ENCODE peak calls at places on chromosomes 5 and 9, in eight cellular contexts. C is astrocyte of the cerebellum, L is psoas muscle, U is cardiac muscle cell, J is LNCaP clone FGC, K is IMR-90, A is tibial nerve, N is fibroblast of mammary gland. S is an unnamed sample.

GRCh38 chr5:5688925-5689310 is 266.4 kb downstream of the ICE1 start:
- DNase-seq in N (no peak), U (no peak), J (no peak), L (no peak), K (no peak), A (no peak), C (no peak), S (no peak)

GRCh38 chr5:66440202-66440680 is 156.0 kb upstream of the MAST4 start:
- DNase-seq in A (no peak), L (no peak), K (peak), C (peak), U (peak), J (no peak), N (peak), S (peak)

GRCh38 chr5:68435611-68436010 is 220.1 kb downstream of the PIK3R1 start:
- DNase-seq in C (no peak), N (no peak), U (no peak), A (no peak), K (no peak), L (no peak), J (no peak), S (no peak)

GRCh38 chr9:112582371-112582770 is 95.7 kb downstream of the KIAA1958 start:
- DNase-seq in K (no peak), L (no peak), U (no peak), A (no peak), J (no peak), N (no peak), C (no peak), S (no peak)

GRCh38 chr5:41087461-41087860 is 16.3 kb upstream of the MROH2B start:
- DNase-seq in U (peak), J (no peak), A (no peak), L (no peak), K (peak), C (peak), N (peak), S (peak)

GRCh38 chr5:139975306-139975705 is 67.8 kb downstream of the NRG2 start:
- DNase-seq in L (no peak), K (no peak), N (no peak), A (no peak), C (no peak), U (no peak), J (no peak), S (no peak)

GRCh38 chr5:59789197-59789596 is 104.3 kb downstream of the PDE4D start:
- DNase-seq in C (no peak), A (no peak), U (peak), N (peak), K (no peak), J (no peak), L (no peak), S (peak)

GRCh38 chr5:151912360-151912759 is 12.3 kb downstream of the GLRA1 start:
- DNase-seq in A (no peak), U (peak), C (no peak), N (no peak), L (no peak), J (no peak), K (no peak), S (no peak)

GRCh38 chr5:40030661-40031060 is 605.9 kb upstream of the DAB2 start:
- DNase-seq in K (no peak), C (no peak), N (no peak), J (no peak), A (no peak), L (no peak), U (no peak), S (no peak)

GRCh38 chr5:53030828-53031425 is 41.8 kb downstream of the ITGA2 start:
- DNase-seq in N (no peak), C (no peak), A (no peak), L (no peak), U (no peak), K (peak), J (peak), S (no peak)

GRCh38 chr5:150303660-150304411 is 1.1 kb upstream of the ARSI start:
- DNase-seq in K (peak), N (peak), L (no peak), C (no peak), A (no peak), U (peak), J (no peak), S (no peak)

GRCh38 chr9:86185872-86186271 is 73.6 kb downstream of the C9orf153 start:
- DNase-seq in J (no peak), L (no peak), K (peak), C (no peak), A (no peak), N (peak), U (no peak), S (no peak)

GRCh38 chr5:94793113-94793815 is 174.8 kb downstream of the SLF1 start:
- DNase-seq in L (no peak), J (no peak), K (peak), A (no peak), C (peak), U (peak), N (peak), S (peak)

GRCh38 chr9:128718475-128718874 is 5.5 kb downstream of the ZDHHC12 start:
- DNase-seq in N (no peak), L (no peak), U (no peak), A (no peak), K (no peak), J (no peak), C (no peak), S (no peak)

GRCh38 chr5:77776606-77777206 is 567 bp upstream of the TBCA start:
- DNase-seq in K (peak), A (no peak), U (no peak), C (no peak), L (no peak), J (no peak), N (no peak), S (no peak)

GRCh38 chr5:77777281-77777892 is 1.2 kb upstream of the TBCA start:
- DNase-seq in K (peak), J (no peak), L (no peak), U (no peak), N (peak), A (no peak), C (no peak), S (no peak)

GRCh38 chr5:77774981-77775772 is 962 bp downstream of the TBCA start:
- DNase-seq in J (no peak), K (no peak), C (peak), A (no peak), N (peak), L (no peak), U (no peak), S (no peak)

GRCh38 chr5:77777911-77778310 is 1.8 kb upstream of the TBCA start:
- DNase-seq in A (no peak), C (no peak), N (no peak), K (no peak), J (no peak), U (no peak), L (no peak), S (no peak)

GRCh38 chr5:77775773-77776605 is at the start of gene TBCA:
- DNase-seq in N (peak), K (peak), A (peak), L (peak), J (peak), U (peak), C (peak), S (peak)
- TF ChIP-seq CTCF in N (no peak), K (peak), A (peak), L (no peak), J (no peak), U (peak), C (peak), S (no peak)

DNA sequence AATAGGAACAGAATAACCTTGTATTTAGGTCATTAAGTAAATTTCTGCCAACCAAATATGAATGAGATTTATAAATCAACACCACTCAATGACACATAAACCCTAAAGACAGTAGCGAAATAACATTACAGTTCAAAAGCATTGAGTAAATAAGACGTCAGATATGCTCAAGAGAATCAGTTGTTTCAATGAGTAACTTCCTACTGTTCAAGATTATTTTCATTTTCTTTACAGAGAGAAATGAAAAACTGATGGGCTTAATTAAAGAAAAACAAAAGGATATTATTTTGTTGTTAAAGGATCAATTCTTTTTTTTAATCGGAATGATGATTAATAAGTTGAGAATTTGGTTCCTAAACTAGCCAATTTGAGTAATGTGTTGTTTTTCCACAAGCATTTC is 150.1 kb downstream of the BNC2 start:
- DNase-seq in C (no peak), U (no peak), K (no peak), J (no peak), N (peak), A (no peak), L (no peak), S (no peak)
- H3K4me3 ChIP-seq in C (no peak), U (no peak), K (no peak), J (no peak), N (no peak), A (no peak), L (no peak), S (no peak)

GRCh38 chr9:121038452-121039203 is 11.4 kb downstream of the C5 start:
- DNase-seq in U (no peak), C (no peak), L (no peak), A (no peak), N (no peak), K (no peak), J (no peak), S (no peak)

GRCh38 chr9:121029469-121029868 is 20.6 kb downstream of the C5 start:
- DNase-seq in K (no peak), L (no peak), A (no peak), U (no peak), N (no peak), J (no peak), C (no peak), S (no peak)

GRCh38 chr9:121034529-121034928 is 15.5 kb downstream of the C5 start:
- DNase-seq in N (no peak), U (no peak), J (no peak), K (no peak), C (no peak), A (no peak), L (no peak), S (no peak)
- TF ChIP-seq CTCF in N (no peak), U (no peak), J (no peak), K (no peak), C (no peak), A (no peak), L (no peak), S (no peak)

DNA sequence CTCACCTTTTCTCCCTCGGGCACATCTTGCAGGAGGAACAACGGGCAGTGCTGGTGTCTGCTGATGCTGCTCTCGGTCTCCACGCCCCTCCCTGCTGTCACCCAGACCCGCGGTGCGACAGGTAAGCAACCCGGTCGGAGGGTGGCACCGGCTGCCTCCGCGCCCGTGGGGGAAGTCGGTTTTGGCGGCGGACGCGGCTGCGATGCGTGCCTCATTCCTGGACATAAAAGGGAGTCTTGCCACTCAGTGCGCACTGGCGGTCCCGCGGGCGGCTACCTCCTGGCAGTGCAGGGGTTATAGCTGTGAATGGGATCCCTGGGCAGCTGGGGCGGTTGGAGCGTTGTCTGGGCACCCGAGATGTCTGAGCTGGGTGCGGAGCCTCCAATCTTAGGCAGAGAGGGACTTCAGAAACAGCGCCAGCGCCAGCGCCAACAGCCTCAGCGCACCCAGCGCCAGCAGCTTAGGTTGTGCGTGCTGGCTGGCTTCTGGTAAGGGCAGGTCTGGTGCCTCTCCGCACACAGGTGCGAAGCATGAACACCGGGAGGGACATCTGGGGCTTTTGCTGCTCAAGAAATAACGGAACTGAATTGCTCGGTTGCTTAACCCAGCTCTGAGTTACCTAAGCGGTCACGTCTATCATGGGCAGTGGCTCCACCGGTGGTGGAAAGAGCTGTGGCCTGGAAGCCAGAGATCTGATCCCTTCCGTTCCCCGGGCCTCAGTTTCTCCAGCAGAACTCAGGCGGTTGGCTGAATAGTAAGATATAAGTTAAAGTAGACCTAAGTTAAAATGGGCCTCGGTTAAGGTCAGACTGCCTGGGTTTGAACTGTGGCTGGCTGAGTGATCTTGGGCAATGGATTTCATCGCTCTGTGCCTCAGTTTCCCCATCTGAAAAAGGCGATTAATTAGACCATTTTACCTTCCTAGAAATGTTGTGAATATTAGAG is 695 bp downstream of the COL15A1 start:
- DNase-seq in K (no peak), N (no peak), L (no peak), U (peak), J (no peak), A (no peak), C (no peak), S (no peak)
- H3K4me3 ChIP-seq in K (peak), N (peak), L (peak), U (peak), J (no peak), A (peak), C (peak), S (peak)

DNA sequence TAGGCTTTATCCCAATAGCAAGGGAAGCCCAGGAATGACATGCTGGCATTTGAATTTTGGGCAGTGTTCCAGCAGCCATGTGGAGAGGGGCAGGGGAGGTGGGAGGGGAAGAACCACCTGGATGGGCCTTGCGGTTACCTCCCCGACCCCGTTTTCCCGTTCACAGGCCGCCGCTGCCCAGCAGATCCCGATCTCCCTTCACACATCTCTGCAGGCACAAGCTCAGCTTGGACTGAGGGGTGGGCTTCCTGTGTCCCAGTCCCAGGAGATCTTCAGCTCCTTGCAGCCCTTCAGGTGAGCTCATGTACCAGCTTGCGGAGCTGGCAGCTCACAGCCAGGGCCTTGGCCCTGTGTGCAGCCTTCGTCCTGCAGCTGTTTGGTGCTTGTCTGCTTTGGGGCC is 15.7 kb upstream of the POMT1 start:
- DNase-seq in U (no peak), J (no peak), L (no peak), A (no peak), N (no peak), K (no peak), C (no peak), S (no peak)
- TF ChIP-seq CTCF in U (no peak), J (no peak), L (no peak), A (no peak), N (no peak), K (no peak), C (no peak), S (no peak)

GRCh38 chr5:62299097-62299496 is 6.9 kb upstream of the KIF2A start:
- DNase-seq in L (no peak), C (no peak), A (no peak), U (no peak), J (no peak), N (no peak), K (no peak), S (no peak)
- H3K4me3 ChIP-seq in L (no peak), C (no peak), A (no peak), U (no peak), J (no peak), N (no peak), K (no peak), S (no peak)

GRCh38 chr9:22005083-22005699 is 3.9 kb downstream of the CDKN2B start:
- DNase-seq in C (no peak), A (no peak), K (peak), U (peak), L (no peak), J (no peak), N (no peak), S (no peak)

GRCh38 chr9:22010881-22011625 is 1.9 kb upstream of the CDKN2B start:
- DNase-seq in K (peak), J (peak), A (no peak), U (peak), L (no peak), C (no peak), N (peak), S (no peak)

GRCh38 chr9:22008662-22009562 is at the start of gene CDKN2B:
- DNase-seq in K (peak), U (peak), C (peak), N (peak), L (peak), J (peak), A (peak), S (peak)

GRCh38 chr9:22005700-22006605 is 3.2 kb downstream of the CDKN2B start:
- DNase-seq in L (no peak), U (peak), A (no peak), J (no peak), K (peak), C (no peak), N (no peak), S (no peak)

DNA sequence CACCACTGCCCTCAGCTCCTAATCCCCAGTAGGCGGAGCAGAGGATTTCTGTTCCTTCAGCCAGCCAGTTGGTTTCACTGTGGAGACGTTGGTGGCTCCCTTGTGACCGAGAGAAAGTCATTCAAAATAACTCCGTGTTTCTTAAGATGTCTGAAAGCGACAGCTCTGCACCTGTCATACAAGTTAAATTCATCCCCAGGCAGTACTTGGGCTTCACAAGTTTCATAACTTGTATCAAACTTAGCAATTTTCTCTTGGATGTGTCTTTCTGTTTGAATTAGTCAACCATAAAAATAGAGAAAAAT is 410 bp upstream of the CDKN2B start:
- DNase-seq in A (no peak), J (no peak), U (no peak), C (no peak), K (no peak), L (no peak), N (no peak), S (no peak)
- TF ChIP-seq CTCF in A (no peak), J (peak), U (peak), C (peak), K (peak), L (peak), N (peak), S (peak)

GRCh38 chr9:5435912-5436311 is 1.8 kb downstream of the PLGRKT start:
- DNase-seq in A (no peak), C (no peak), J (no peak), K (no peak), N (no peak), L (no peak), U (no peak), S (no peak)

GRCh38 chr9:5438301-5439162 is 807 bp upstream of the PLGRKT start:
- DNase-seq in C (no peak), K (peak), U (peak), N (peak), L (no peak), J (no peak), A (no peak), S (peak)

GRCh38 chr9:5437254-5438216 is at the start of gene PLGRKT:
- DNase-seq in L (peak), C (peak), J (peak), K (peak), U (peak), A (peak), N (peak), S (peak)

GRCh38 chr9:5440426-5440825 is 2.7 kb upstream of the PLGRKT start:
- DNase-seq in C (no peak), J (no peak), U (no peak), N (no peak), K (no peak), L (no peak), A (no peak), S (no peak)

GRCh38 chr9:5436441-5436840 is 1.3 kb downstream of the PLGRKT start:
- DNase-seq in C (no peak), N (no peak), K (no peak), A (no peak), L (no peak), J (no peak), U (no peak), S (no peak)
- H3K4me3 ChIP-seq in C (no peak), N (no peak), K (no peak), A (no peak), L (peak), J (peak), U (peak), S (no peak)

S was measured in AG10803.